ENCODE peak calls at places on chromosomes 1 and 21, in six cellular contexts. One of them, this sample, is unnamed.

GRCh38 chr1:182268659-182269058 is 122.9 kb downstream of the GLUL start:
- DNase-seq in H1: no peak
- DNase-seq in IMR-90: no peak
- DNase-seq in mesenchymal stem cell: no peak
- DNase-seq in trophoblast cell: no peak
- DNase-seq in mesendoderm: no peak
- DNase-seq in this sample: no peak

GRCh38 chr1:227794813-227795183 is 20.7 kb upstream of the PRSS38 start:
- DNase-seq in H1: no peak
- DNase-seq in IMR-90: no peak
- DNase-seq in mesenchymal stem cell: no peak
- DNase-seq in trophoblast cell: no peak
- DNase-seq in mesendoderm: peak; percentile 3
- DNase-seq in this sample: no peak

GRCh38 chr1:159229896-159230295 is 25.2 kb downstream of the ACKR1 start:
- DNase-seq in H1: no peak
- DNase-seq in IMR-90: no peak
- DNase-seq in mesenchymal stem cell: no peak
- DNase-seq in trophoblast cell: no peak
- DNase-seq in mesendoderm: peak; percentile 86
- DNase-seq in this sample: no peak

GRCh38 chr1:113192242-113192641 is 119.2 kb downstream of the LRIG2 start:
- DNase-seq in H1: no peak
- DNase-seq in IMR-90: no peak
- DNase-seq in mesenchymal stem cell: no peak
- DNase-seq in trophoblast cell: no peak
- DNase-seq in mesendoderm: no peak
- DNase-seq in this sample: no peak

GRCh38 chr1:39283858-39284257 is 79.4 kb downstream of the MACF1 start:
- DNase-seq in H1: no peak
- DNase-seq in IMR-90: no peak
- DNase-seq in mesenchymal stem cell: no peak
- DNase-seq in trophoblast cell: no peak
- DNase-seq in mesendoderm: no peak
- DNase-seq in this sample: no peak

GRCh38 chr21:42956824-42957632 is 17.3 kb upstream of the PKNOX1 start:
- DNase-seq in H1: peak; percentile 67
- DNase-seq in IMR-90: no peak
- DNase-seq in mesenchymal stem cell: no peak
- DNase-seq in trophoblast cell: peak; percentile 90
- DNase-seq in mesendoderm: peak; percentile 97
- DNase-seq in this sample: no peak

GRCh38 chr1:71049951-71050598 is 2.5 kb upstream of the PTGER3 start:
- DNase-seq in H1: no peak
- DNase-seq in IMR-90: peak; percentile 72
- DNase-seq in mesenchymal stem cell: peak; percentile 76
- DNase-seq in trophoblast cell: peak; percentile 92
- DNase-seq in mesendoderm: peak; percentile 73
- DNase-seq in this sample: peak; percentile 70

GRCh38 chr21:31282095-31282709 is 61.9 kb downstream of the TIAM1 start:
- DNase-seq in H1: no peak
- DNase-seq in IMR-90: peak; percentile 96
- DNase-seq in mesenchymal stem cell: peak; percentile 94
- DNase-seq in trophoblast cell: peak; percentile 69
- DNase-seq in mesendoderm: no peak
- DNase-seq in this sample: no peak

GRCh38 chr1:183069562-183070216 is 46.5 kb downstream of the LAMC1 start:
- DNase-seq in H1: no peak
- DNase-seq in IMR-90: no peak
- DNase-seq in mesenchymal stem cell: no peak
- DNase-seq in trophoblast cell: no peak
- DNase-seq in mesendoderm: no peak
- DNase-seq in this sample: no peak

GRCh38 chr21:46550511-46550941 is 54.4 kb downstream of the S100B start:
- DNase-seq in H1: peak; percentile 33
- DNase-seq in IMR-90: no peak
- DNase-seq in mesenchymal stem cell: no peak
- DNase-seq in trophoblast cell: no peak
- DNase-seq in mesendoderm: no peak
- DNase-seq in this sample: no peak

GRCh38 chr1:53370369-53370961 is 42.6 kb upstream of the LRP8 start:
- DNase-seq in H1: peak; percentile 40
- DNase-seq in IMR-90: no peak
- DNase-seq in mesenchymal stem cell: no peak
- DNase-seq in trophoblast cell: no peak
- DNase-seq in mesendoderm: no peak
- DNase-seq in this sample: no peak

GRCh38 chr1:228084797-228085196 is 2.3 kb downstream of the ARF1 start:
- DNase-seq in H1: no peak
- DNase-seq in IMR-90: no peak
- DNase-seq in mesenchymal stem cell: peak; percentile 28
- DNase-seq in trophoblast cell: no peak
- DNase-seq in mesendoderm: peak; percentile 44
- DNase-seq in this sample: no peak

GRCh38 chr1:36285450-36286101 is 20.6 kb upstream of the SH3D21 start:
- DNase-seq in H1: peak; percentile 53
- DNase-seq in IMR-90: peak; percentile 92
- DNase-seq in mesenchymal stem cell: peak; percentile 89
- DNase-seq in trophoblast cell: peak; percentile 95
- DNase-seq in mesendoderm: peak; percentile 89
- DNase-seq in this sample: peak; percentile 79

GRCh38 chr21:17387030-17387617 is 125.7 kb upstream of the CXADR start:
- DNase-seq in H1: no peak
- DNase-seq in IMR-90: peak; percentile 59
- DNase-seq in mesenchymal stem cell: peak; percentile 58
- DNase-seq in trophoblast cell: peak; percentile 87
- DNase-seq in mesendoderm: peak; percentile 69
- DNase-seq in this sample: peak; percentile 61

GRCh38 chr21:42489006-42489563 is 6.9 kb downstream of the RSPH1 start:
- DNase-seq in H1: no peak
- DNase-seq in IMR-90: no peak
- DNase-seq in mesenchymal stem cell: no peak
- DNase-seq in trophoblast cell: no peak
- DNase-seq in mesendoderm: no peak
- DNase-seq in this sample: no peak

GRCh38 chr1:154329152-154329521 is 3.8 kb downstream of the ATP8B2 start:
- DNase-seq in H1: peak; percentile 75
- DNase-seq in IMR-90: no peak
- DNase-seq in mesenchymal stem cell: no peak
- DNase-seq in trophoblast cell: no peak
- DNase-seq in mesendoderm: peak; percentile 94
- DNase-seq in this sample: no peak

GRCh38 chr1:23557471-23558124 is 1.7 kb downstream of the ID3 start:
- DNase-seq in H1: no peak
- DNase-seq in IMR-90: peak; percentile 47
- DNase-seq in mesenchymal stem cell: no peak
- DNase-seq in trophoblast cell: no peak
- DNase-seq in mesendoderm: no peak
- DNase-seq in this sample: no peak

GRCh38 chr1:23555949-23556640 is 3.2 kb downstream of the ID3 start:
- DNase-seq in H1: peak; percentile 76
- DNase-seq in IMR-90: peak; percentile 86
- DNase-seq in mesenchymal stem cell: peak; percentile 93
- DNase-seq in trophoblast cell: peak; percentile 98
- DNase-seq in mesendoderm: peak; percentile 96
- DNase-seq in this sample: no peak

GRCh38 chr1:23558140-23558871 is 995 bp downstream of the ID3 start:
- DNase-seq in H1: no peak
- DNase-seq in IMR-90: peak; percentile 48
- DNase-seq in mesenchymal stem cell: peak; percentile 60
- DNase-seq in trophoblast cell: peak; percentile 35
- DNase-seq in mesendoderm: no peak
- DNase-seq in this sample: no peak

GRCh38 chr1:23555225-23555801 is 4.0 kb downstream of the ID3 start:
- DNase-seq in H1: no peak
- DNase-seq in IMR-90: peak; percentile 68
- DNase-seq in mesenchymal stem cell: peak; percentile 87
- DNase-seq in trophoblast cell: no peak
- DNase-seq in mesendoderm: peak; percentile 88
- DNase-seq in this sample: no peak

DNA sequence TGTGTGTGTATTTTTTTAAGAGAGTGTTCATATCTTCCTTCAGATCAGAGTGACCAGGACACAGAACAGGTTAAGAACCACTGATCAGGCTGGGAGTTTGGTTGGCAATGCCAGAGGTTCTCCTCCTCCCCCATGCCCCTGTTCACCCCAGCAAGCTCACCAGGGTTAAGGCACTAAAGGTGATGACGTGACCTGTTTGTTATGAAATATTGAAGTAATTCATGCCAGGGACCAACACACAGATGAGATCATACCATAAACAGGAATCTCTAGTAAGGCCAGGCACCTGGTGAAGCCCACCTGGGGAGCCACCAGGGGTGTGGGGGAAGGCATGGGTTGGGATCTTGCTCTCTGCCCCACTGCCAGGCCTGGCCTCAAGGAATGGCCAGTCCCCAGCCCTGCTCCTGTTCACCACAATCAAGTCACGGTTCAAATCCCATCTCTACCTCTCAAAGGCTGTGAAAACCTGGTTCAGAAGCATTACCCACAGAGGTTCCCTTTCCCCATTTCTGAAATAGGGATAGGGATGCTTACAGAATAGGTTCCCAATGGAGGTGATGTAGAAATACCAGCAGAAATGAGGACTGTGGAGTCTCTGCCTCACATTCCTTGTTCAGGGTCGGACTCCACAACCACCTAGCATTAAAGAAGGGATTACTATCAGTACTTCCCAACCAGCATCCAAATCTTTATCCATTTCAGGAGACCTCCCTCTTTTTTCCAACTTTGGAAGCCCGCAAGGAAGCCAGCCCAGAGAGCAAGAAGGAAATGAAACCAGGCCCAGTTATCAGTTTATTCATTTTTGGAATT is 2.4 kb downstream of the ID3 start:
- DNase-seq in H1: no peak
- DNase-seq in IMR-90: peak; percentile 86
- DNase-seq in mesenchymal stem cell: peak; percentile 84
- DNase-seq in trophoblast cell: peak; percentile 85
- DNase-seq in mesendoderm: peak; percentile 83
- DNase-seq in this sample: no peak
- H2AK5ac ChIP-seq in H1: peak overlapping the region; percentile 66
- H2AK5ac ChIP-seq in IMR-90: peak overlapping the region; percentile 52
- H2AK5ac ChIP-seq in mesenchymal stem cell: peak overlapping the region; percentile 44
- H2AK5ac ChIP-seq in trophoblast cell: peak overlapping the region; percentile 40
- H2AK5ac ChIP-seq in mesendoderm: no peak overlapping the region
- H2AK5ac ChIP-seq in this sample: no peak overlapping the region

GRCh38 chr1:219171192-219171935 is 2.3 kb upstream of the LYPLAL1 start:
- DNase-seq in H1: no peak
- DNase-seq in IMR-90: peak; percentile 24
- DNase-seq in mesenchymal stem cell: no peak
- DNase-seq in trophoblast cell: peak; percentile 44
- DNase-seq in mesendoderm: no peak
- DNase-seq in this sample: no peak
- H3K9ac ChIP-seq in H1: no peak overlapping the region
- H3K9ac ChIP-seq in IMR-90: no peak overlapping the region
- H3K9ac ChIP-seq in mesenchymal stem cell: no peak overlapping the region
- H3K9ac ChIP-seq in trophoblast cell: no peak overlapping the region
- H3K9ac ChIP-seq in mesendoderm: no peak overlapping the region
- H3K9ac ChIP-seq in this sample: no peak overlapping the region

GRCh38 chr1:66502084-66502483 is 31.9 kb upstream of the SGIP1 start:
- DNase-seq in H1: no peak
- DNase-seq in IMR-90: no peak
- DNase-seq in mesenchymal stem cell: no peak
- DNase-seq in trophoblast cell: peak; percentile 18
- DNase-seq in mesendoderm: no peak
- DNase-seq in this sample: no peak
- H3K4me3 ChIP-seq in H1: no peak overlapping the region
- H3K4me3 ChIP-seq in IMR-90: no peak overlapping the region
- H3K4me3 ChIP-seq in mesenchymal stem cell: no peak overlapping the region
- H3K4me3 ChIP-seq in trophoblast cell: no peak overlapping the region
- H3K4me3 ChIP-seq in mesendoderm: no peak overlapping the region
- H3K4me3 ChIP-seq in this sample: no peak overlapping the region

DNA sequence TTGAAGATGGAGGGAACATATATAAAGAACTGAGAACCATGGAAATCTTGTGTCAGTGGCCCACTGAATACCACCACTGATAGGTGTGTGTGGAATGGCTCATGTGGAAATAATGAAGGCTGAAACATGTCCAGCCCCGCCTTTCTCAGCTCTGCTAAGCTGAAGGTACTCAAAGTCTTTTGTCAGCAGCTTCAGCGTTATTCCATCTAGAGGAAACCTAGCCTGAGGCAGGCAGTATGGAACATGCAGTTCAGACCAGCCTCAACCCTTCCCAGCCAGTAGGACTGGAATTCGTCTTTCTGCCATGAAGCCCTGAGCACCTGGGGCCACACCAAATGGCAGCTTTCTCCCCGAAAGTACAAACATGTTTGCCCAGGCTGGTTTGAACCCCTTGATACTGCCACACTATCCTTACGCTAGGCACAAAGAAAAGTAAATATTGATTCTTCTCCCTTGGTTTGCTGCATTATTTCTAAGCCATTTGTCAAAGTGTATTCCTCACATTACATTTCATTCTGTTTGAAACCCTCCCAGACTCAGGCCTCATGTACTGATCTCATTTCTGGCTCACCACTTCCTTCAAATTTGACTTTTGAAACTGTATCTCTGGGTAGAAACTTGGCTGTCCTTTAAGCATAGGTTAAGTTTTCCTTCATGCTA is 45.9 kb upstream of the HOOK1 start:
- DNase-seq in H1: no peak
- DNase-seq in IMR-90: no peak
- DNase-seq in mesenchymal stem cell: no peak
- DNase-seq in trophoblast cell: no peak
- DNase-seq in mesendoderm: no peak
- DNase-seq in this sample: no peak
- H2AK5ac ChIP-seq in H1: no peak overlapping the region
- H2AK5ac ChIP-seq in IMR-90: no peak overlapping the region
- H2AK5ac ChIP-seq in mesenchymal stem cell: no peak overlapping the region
- H2AK5ac ChIP-seq in trophoblast cell: no peak overlapping the region
- H2AK5ac ChIP-seq in mesendoderm: no peak overlapping the region
- H2AK5ac ChIP-seq in this sample: no peak overlapping the region

GRCh38 chr1:94971491-94971924 is 44.6 kb upstream of the CNN3 start:
- DNase-seq in H1: no peak
- DNase-seq in IMR-90: peak; percentile 85
- DNase-seq in mesenchymal stem cell: no peak
- DNase-seq in trophoblast cell: peak; percentile 88
- DNase-seq in mesendoderm: no peak
- DNase-seq in this sample: no peak
- H3K9ac ChIP-seq in H1: no peak overlapping the region
- H3K9ac ChIP-seq in IMR-90: no peak overlapping the region
- H3K9ac ChIP-seq in mesenchymal stem cell: peak overlapping the region; percentile 0
- H3K9ac ChIP-seq in trophoblast cell: no peak overlapping the region
- H3K9ac ChIP-seq in mesendoderm: no peak overlapping the region
- H3K9ac ChIP-seq in this sample: no peak overlapping the region

DNA sequence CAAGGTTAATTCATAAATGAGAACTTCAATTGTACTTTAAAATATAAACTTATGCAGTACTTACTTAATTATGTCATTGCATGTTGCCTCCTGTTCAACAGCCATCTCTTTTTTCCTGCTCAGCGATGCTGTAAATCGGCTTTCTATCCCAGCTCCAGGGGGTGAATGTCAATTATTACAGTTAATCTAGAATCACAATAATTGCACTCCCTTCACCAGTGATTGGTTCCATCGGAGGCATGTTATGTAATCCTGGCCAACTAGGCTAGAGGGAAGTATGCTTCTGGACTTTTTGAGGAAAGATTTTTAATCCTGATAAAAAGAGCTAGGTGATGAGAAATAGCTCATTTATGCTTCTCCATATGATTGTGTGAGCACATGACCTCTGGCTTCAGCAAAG is 53.8 kb upstream of the SGIP1 start:
- DNase-seq in H1: no peak
- DNase-seq in IMR-90: no peak
- DNase-seq in mesenchymal stem cell: no peak
- DNase-seq in trophoblast cell: no peak
- DNase-seq in mesendoderm: no peak
- DNase-seq in this sample: no peak
- H3K4me3 ChIP-seq in H1: no peak overlapping the region
- H3K4me3 ChIP-seq in IMR-90: no peak overlapping the region
- H3K4me3 ChIP-seq in mesenchymal stem cell: no peak overlapping the region
- H3K4me3 ChIP-seq in trophoblast cell: no peak overlapping the region
- H3K4me3 ChIP-seq in mesendoderm: no peak overlapping the region
- H3K4me3 ChIP-seq in this sample: no peak overlapping the region